ENCODE peak calls at places on chromosomes 16 and 17, in eight cellular contexts. H, R, L, V, M, K, G and X are unnamed samples.

GRCh38 chr16:15775209-15775608 is 81.6 kb downstream of the MYH11 start:
- DNase-seq in V (peak; percentile 22), R (no peak), H (no peak), L (peak; percentile 69), M (no peak), G (no peak), K (peak; percentile 11), X (no peak)

GRCh38 chr17:48757524-48757961 is 29.0 kb upstream of the HOXB13 start:
- DNase-seq in R (no peak), L (no peak), M (no peak), G (no peak), V (no peak), H (peak; percentile 19), K (no peak), X (no peak)

GRCh38 chr17:61837175-61838051 is 25.9 kb downstream of the BRIP1 start:
- DNase-seq in M (peak; percentile 60), L (peak; percentile 45), K (peak; percentile 17), V (peak; percentile 58), R (peak; percentile 55), G (peak; percentile 65), H (no peak), X (peak; percentile 46)

GRCh38 chr17:17499402-17500145 is 3.4 kb upstream of the RASD1 start:
- DNase-seq in R (no peak), V (no peak), H (no peak), K (no peak), M (no peak), G (no peak), L (no peak), X (no peak)

GRCh38 chr16:57604177-57604576 is 24.3 kb upstream of the ADGRG1 start:
- DNase-seq in V (no peak), R (no peak), H (peak; percentile 32), L (no peak), G (no peak), K (no peak), M (no peak), X (no peak)

GRCh38 chr17:49440581-49440980 is 25.9 kb upstream of the PHB1 start:
- DNase-seq in H (no peak), R (no peak), G (no peak), M (no peak), V (no peak), K (no peak), L (no peak), X (no peak)

GRCh38 chr16:61289141-61289540 is 747.1 kb downstream of the CDH8 start:
- DNase-seq in G (no peak), L (no peak), V (no peak), M (no peak), R (no peak), H (no peak), K (no peak), X (no peak)

GRCh38 chr16:85361441-85362118 is 249.3 kb upstream of the CIBAR2 start:
- DNase-seq in H (no peak), V (no peak), G (peak; percentile 95), L (no peak), K (no peak), R (peak; percentile 93), M (peak; percentile 70), X (no peak)

GRCh38 chr16:84761448-84762368 is 58.1 kb upstream of the CRISPLD2 start:
- DNase-seq in R (no peak), H (peak; percentile 19), L (no peak), M (no peak), V (no peak), K (no peak), G (no peak), X (no peak)

GRCh38 chr17:19364699-19365498 is 2.4 kb upstream of the B9D1 start:
- DNase-seq in M (no peak), G (no peak), R (no peak), H (peak; percentile 58), L (no peak), K (no peak), V (no peak), X (no peak)

GRCh38 chr16:88346680-88347505 is 35.9 kb upstream of the ZNF469 start:
- DNase-seq in M (no peak), H (no peak), R (no peak), G (no peak), K (no peak), V (no peak), L (no peak), X (no peak)

DNA sequence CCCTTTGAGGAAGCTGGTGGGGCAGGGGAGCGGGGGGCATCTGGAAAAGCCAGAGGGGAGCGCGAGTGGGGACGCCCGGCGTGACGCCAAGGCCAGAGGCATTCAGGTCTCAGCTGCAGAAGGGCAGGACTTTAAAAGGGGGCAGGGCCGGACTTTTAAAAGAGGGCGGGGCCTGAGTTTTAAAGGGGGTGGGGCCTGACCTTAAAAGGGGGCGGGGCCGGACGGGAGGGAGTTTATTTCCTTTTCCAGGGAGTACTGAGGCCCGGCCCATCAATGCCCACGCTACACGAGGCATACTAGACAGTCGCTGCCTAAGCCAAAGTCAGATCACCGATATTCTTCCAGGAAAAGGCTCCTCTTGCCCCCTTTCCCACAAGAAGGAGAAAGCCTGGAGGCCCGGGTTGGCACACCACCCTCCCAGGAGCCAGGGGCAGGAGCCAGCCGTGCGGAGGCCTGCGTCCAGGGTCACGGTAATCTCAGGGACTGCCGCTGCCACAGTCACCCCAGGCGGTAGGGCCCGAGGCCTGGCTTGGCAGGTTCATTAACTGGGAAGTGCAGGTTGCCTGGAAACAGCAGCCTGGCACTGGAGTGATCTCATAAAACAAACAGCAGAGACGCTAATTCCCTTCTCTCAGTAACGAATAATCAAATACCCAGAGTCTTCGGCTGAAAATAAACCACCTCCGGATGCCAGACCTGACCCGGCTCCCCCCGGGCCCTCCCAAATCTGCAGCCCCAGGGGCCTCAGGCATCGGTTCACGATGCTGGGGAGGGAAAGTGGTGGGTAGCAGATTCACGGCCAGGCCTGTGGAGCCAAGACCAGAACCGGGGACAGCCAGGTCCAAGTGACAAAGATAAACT is 90.7 kb downstream of the TIMM22 start:
- DNase-seq in H (peak; percentile 85), G (peak; percentile 91), L (peak; percentile 74), K (no peak), R (peak; percentile 89), M (peak; percentile 85), V (peak; percentile 64), X (peak; percentile 49)
- H3K27ac ChIP-seq in H (peak overlapping the region; percentile 88), G (peak overlapping the region; percentile 93), L (no peak overlapping the region), K (no peak overlapping the region), R (peak overlapping the region; percentile 83), M (peak overlapping the region; percentile 88), V (peak overlapping the region; percentile 89), X (no peak overlapping the region)

GRCh38 chr17:56109811-56110210 is 43.5 kb upstream of the ANKFN1 start:
- DNase-seq in G (no peak), L (no peak), K (no peak), H (no peak), V (no peak), R (no peak), M (no peak), X (no peak)

GRCh38 chr17:56114469-56114868 is 38.8 kb upstream of the ANKFN1 start:
- DNase-seq in M (no peak), V (no peak), L (no peak), R (no peak), K (no peak), H (no peak), G (no peak), X (no peak)

GRCh38 chr17:56108811-56109284 is 44.4 kb upstream of the ANKFN1 start:
- DNase-seq in R (no peak), H (no peak), V (peak; percentile 61), M (no peak), L (no peak), G (no peak), K (peak; percentile 0), X (no peak)

GRCh38 chr17:56110463-56111138 is 42.7 kb upstream of the ANKFN1 start:
- DNase-seq in G (peak; percentile 76), R (peak; percentile 76), M (peak; percentile 72), K (no peak), V (no peak), H (no peak), L (no peak), X (no peak)

DNA sequence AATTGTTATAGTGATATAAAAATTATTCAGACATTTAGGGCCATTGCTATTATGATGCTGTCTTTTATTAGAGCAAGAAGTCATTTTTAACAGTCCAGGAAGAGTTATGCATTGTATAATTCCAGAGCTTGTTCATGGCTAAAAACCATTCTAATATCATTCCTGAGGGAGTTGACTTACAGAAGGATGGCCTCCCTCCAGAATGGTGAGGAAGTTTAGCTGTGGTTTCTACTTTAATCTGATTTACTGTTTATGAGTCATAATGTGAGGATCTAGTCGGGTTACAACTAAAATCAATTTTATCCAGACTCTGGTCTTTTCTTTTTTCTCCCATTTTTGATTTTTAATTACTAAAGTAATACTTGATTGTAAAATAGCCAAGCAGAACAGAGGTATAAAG is 41.2 kb upstream of the ANKFN1 start:
- DNase-seq in G (no peak), M (no peak), V (no peak), L (no peak), K (no peak), R (no peak), H (no peak), X (no peak)
- TF ChIP-seq EP300 in G (no peak), M (no peak), V (no peak), L (no peak), K (no peak), R (no peak), H (no peak), X (no peak)

GRCh38 chr16:56246051-56246817 is 54.9 kb downstream of the GNAO1 start:
- DNase-seq in L (no peak), M (no peak), G (no peak), K (no peak), H (peak; percentile 67), R (peak; percentile 49), V (no peak), X (peak; percentile 29)

GRCh38 chr16:56247018-56247417 is 55.7 kb downstream of the GNAO1 start:
- DNase-seq in L (no peak), V (no peak), H (peak; percentile 56), K (no peak), M (no peak), R (no peak), G (no peak), X (no peak)

GRCh38 chr16:56244612-56245011 is 53.3 kb downstream of the GNAO1 start:
- DNase-seq in L (no peak), V (no peak), K (no peak), M (no peak), H (no peak), R (no peak), G (no peak), X (no peak)

GRCh38 chr16:56245197-56245596 is 53.9 kb downstream of the GNAO1 start:
- DNase-seq in V (no peak), G (no peak), H (no peak), K (no peak), M (no peak), L (no peak), R (no peak), X (no peak)

DNA sequence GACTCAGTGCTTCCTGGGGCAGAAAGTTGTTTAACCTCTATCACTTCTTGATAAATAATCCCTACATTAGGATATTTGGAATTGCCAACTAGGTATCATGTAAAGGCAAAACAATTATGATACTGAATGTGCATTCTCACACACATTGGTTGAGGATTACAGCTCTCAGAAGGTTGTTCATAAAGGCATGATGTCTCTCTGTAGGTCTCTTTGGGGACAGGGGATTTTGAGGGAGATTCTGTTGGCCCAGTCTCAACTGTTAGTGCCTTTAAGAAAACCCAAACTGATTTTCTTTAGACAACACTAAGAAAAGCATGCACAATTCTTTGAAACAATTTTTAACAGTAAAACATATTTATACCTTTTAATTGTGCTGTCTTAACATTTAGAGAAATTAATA is 56.5 kb downstream of the GNAO1 start:
- DNase-seq in H (no peak), K (no peak), V (no peak), R (no peak), L (no peak), M (no peak), G (no peak), X (no peak)
- H3K27ac ChIP-seq in H (no peak overlapping the region), K (no peak overlapping the region), V (no peak overlapping the region), R (no peak overlapping the region), L (no peak overlapping the region), M (no peak overlapping the region), G (no peak overlapping the region), X (no peak overlapping the region)

GRCh38 chr16:69482410-69482951 is 58.1 kb downstream of the CYB5B start:
- DNase-seq in H (peak; percentile 74), K (no peak), R (peak; percentile 25), V (no peak), G (peak; percentile 37), L (no peak), M (no peak), X (peak; percentile 49)
- TF ChIP-seq EP300 in H (no peak), K (no peak), R (no peak), V (no peak), G (no peak), L (no peak), M (no peak), X (no peak)